ENCODE peak calls at places on chromosomes 3 and 15, in eight cellular contexts. J, B, E, F, R, A, Z and W are unnamed samples.

GRCh38 chr3:46489875-46490274 is 7.9 kb upstream of the RTP3 start:
- DNase-seq in Z (no peak), F (no peak), J (no peak), B (no peak), R (peak), E (no peak), A (no peak), W (peak)

GRCh38 chr3:170076715-170077238 is 39.0 kb downstream of the GPR160 start:
- DNase-seq in R (peak), A (no peak), F (no peak), E (no peak), B (no peak), Z (no peak), J (no peak), W (peak)

GRCh38 chr3:177563381-177563780 is 366.1 kb upstream of the TBL1XR1 start:
- DNase-seq in R (no peak), A (no peak), F (no peak), E (no peak), Z (no peak), J (no peak), B (no peak), W (peak)

GRCh38 chr3:125374501-125374995 is 577 bp downstream of the ZNF148 start:
- DNase-seq in R (peak), Z (peak), E (peak), F (no peak), A (peak), J (peak), B (peak), W (peak)

GRCh38 chr3:158434412-158435038 is 136.5 kb upstream of the MLF1 start:
- DNase-seq in R (peak), J (peak), F (peak), B (no peak), Z (peak), A (peak), E (peak), W (peak)

GRCh38 chr15:69537085-69537484 is 84.5 kb downstream of the RPLP1 start:
- DNase-seq in B (no peak), F (no peak), R (no peak), Z (no peak), J (no peak), A (no peak), E (no peak), W (no peak)

GRCh38 chr3:111418388-111418787 is 123.6 kb upstream of the CD96 start:
- DNase-seq in B (no peak), R (no peak), J (no peak), Z (no peak), A (no peak), F (no peak), E (no peak), W (no peak)

GRCh38 chr3:77122610-77123009 is 82.7 kb downstream of the ROBO2 start:
- DNase-seq in B (no peak), J (no peak), R (no peak), Z (no peak), A (no peak), F (no peak), E (no peak), W (no peak)

GRCh38 chr3:63351159-63352007 is 73.3 kb downstream of the SYNPR start:
- DNase-seq in F (peak), R (peak), Z (peak), B (peak), E (peak), J (no peak), A (no peak), W (peak)

GRCh38 chr15:20352241-20353200 is 189.1 kb downstream of the GOLGA6L6 start:
- DNase-seq in F (no peak), A (no peak), J (no peak), R (no peak), B (no peak), Z (no peak), E (no peak), W (no peak)

GRCh38 chr3:152272771-152273242 is 4.1 kb downstream of the MBNL1 start:
- DNase-seq in A (no peak), E (no peak), Z (no peak), B (no peak), J (no peak), R (peak), F (no peak), W (peak)

GRCh38 chr15:33160581-33161165 is 33.8 kb downstream of the FMN1 start:
- DNase-seq in Z (no peak), B (no peak), F (no peak), E (no peak), R (no peak), A (no peak), J (no peak), W (peak)

GRCh38 chr15:90191344-90191687 is 9.8 kb upstream of the SEMA4B start:
- DNase-seq in J (no peak), Z (no peak), A (no peak), E (no peak), F (no peak), B (no peak), R (no peak), W (no peak)

GRCh38 chr3:25430942-25431570 is 3.0 kb downstream of the RARB start:
- DNase-seq in B (no peak), Z (no peak), E (no peak), F (no peak), J (no peak), A (no peak), R (no peak), W (no peak)

GRCh38 chr3:117019082-117019713 is 309.6 kb downstream of the TUSC7 start:
- DNase-seq in R (peak), J (peak), Z (peak), B (peak), E (peak), A (peak), F (peak), W (peak)

GRCh38 chr3:12644297-12644937 is 19.5 kb downstream of the RAF1 start:
- DNase-seq in F (no peak), J (no peak), A (no peak), B (no peak), E (no peak), R (peak), Z (no peak), W (no peak)

GRCh38 chr3:154904328-154904727 is 175.8 kb upstream of the MME start:
- DNase-seq in B (peak), Z (no peak), E (peak), J (no peak), F (no peak), R (peak), A (no peak), W (peak)

GRCh38 chr15:25863067-25863967 is at the start of gene ATP10A:
- DNase-seq in A (no peak), J (peak), R (peak), E (no peak), F (peak), B (no peak), Z (peak), W (peak)

GRCh38 chr15:39448409-39448808 is 132.5 kb upstream of the THBS1 start:
- DNase-seq in F (no peak), R (no peak), J (no peak), E (no peak), Z (no peak), A (no peak), B (no peak), W (no peak)

GRCh38 chr15:34993877-34994276 is 5.8 kb upstream of the ZNF770 start:
- DNase-seq in B (no peak), A (no peak), F (no peak), J (no peak), R (no peak), Z (no peak), E (no peak), W (no peak)